ENCODE peak calls at places on chromosomes 1 and 21, in five cellular contexts. Y, E, L, S and I are unnamed samples.
A peak's percentile ranks its signal among the peaks of the same experiment; 100 is the strongest.

GRCh38 chr1:75265792-75266191 is 131.6 kb downstream of the LHX8 start:
- DNase-seq in L (no peak), Y (peak; percentile 8), E (no peak), S (peak; percentile 52), I (peak; percentile 26)

GRCh38 chr1:27314169-27314568 is 7.8 kb upstream of the TMEM222 start:
- DNase-seq in Y (no peak), L (no peak), E (no peak), S (no peak), I (no peak)

GRCh38 chr1:218946147-218946546 is 227.5 kb upstream of the LYPLAL1 start:
- DNase-seq in Y (no peak), S (no peak), L (no peak), E (no peak), I (no peak)

GRCh38 chr1:230426246-230427101 is at the start of gene PGBD5:
- DNase-seq in L (peak; percentile 83), Y (peak; percentile 89), E (peak; percentile 65), S (peak; percentile 92), I (no peak)

GRCh38 chr1:17673335-17674075 is 81.6 kb upstream of the ACTL8 start:
- DNase-seq in L (no peak), E (no peak), S (no peak), Y (no peak), I (no peak)

GRCh38 chr1:218666263-218666662 is 321.1 kb downstream of the TGFB2 start:
- DNase-seq in E (no peak), L (no peak), Y (no peak), S (no peak), I (peak; percentile 45)

GRCh38 chr1:215911406-215911968 is 344.4 kb downstream of the KCTD3 start:
- DNase-seq in Y (no peak), S (no peak), L (no peak), E (no peak), I (peak; percentile 25)

GRCh38 chr1:221712198-221712684 is 29.6 kb downstream of the DUSP10 start:
- DNase-seq in S (no peak), L (no peak), Y (peak; percentile 12), E (no peak), I (peak; percentile 86)

GRCh38 chr1:204265665-204266064 is 51.9 kb upstream of the GOLT1A start:
- DNase-seq in Y (no peak), L (peak; percentile 63), E (no peak), S (no peak), I (no peak)

GRCh38 chr1:30023300-30024022 is 699.9 kb downstream of the MATN1 start:
- DNase-seq in L (no peak), S (no peak), E (peak; percentile 1), Y (no peak), I (no peak)

GRCh38 chr1:214764502-214764901 is 161.5 kb downstream of the CENPF start:
- DNase-seq in S (no peak), E (no peak), Y (no peak), L (no peak), I (no peak)

GRCh38 chr1:85372683-85373446 is 92.1 kb downstream of the DDAH1 start:
- DNase-seq in E (no peak), S (no peak), Y (no peak), L (no peak), I (peak; percentile 63)

GRCh38 chr1:234721476-234722266 is 111.7 kb upstream of the IRF2BP2 start:
- DNase-seq in Y (no peak), E (peak; percentile 79), L (peak; percentile 69), S (no peak), I (no peak)

GRCh38 chr1:40199126-40199525 is 37.9 kb downstream of the RLF start:
- DNase-seq in E (no peak), L (no peak), S (no peak), Y (no peak), I (no peak)

GRCh38 chr1:16026723-16027484 is 5.1 kb downstream of the CLCNKA start:
- DNase-seq in S (peak; percentile 95), L (no peak), E (no peak), Y (no peak), I (no peak)

GRCh38 chr21:42562258-42562657 is 48.6 kb downstream of the SLC37A1 start:
- DNase-seq in Y (no peak), S (no peak), L (no peak), E (no peak), I (no peak)

GRCh38 chr1:236113324-236114032 is 28.9 kb upstream of the GPR137B start:
- DNase-seq in L (no peak), Y (no peak), S (no peak), E (no peak), I (no peak)

GRCh38 chr1:118185083-118185899 is at the start of gene SPAG17:
- DNase-seq in Y (no peak), E (peak; percentile 81), L (peak; percentile 79), S (peak; percentile 88), I (peak; percentile 50)

GRCh38 chr1:15400627-15401026 is 9.1 kb upstream of the EFHD2 start:
- DNase-seq in L (no peak), S (no peak), Y (no peak), E (peak; percentile 74), I (peak; percentile 89)

GRCh38 chr1:178374016-178374415 is 122.7 kb downstream of the CLEC20A start:
- DNase-seq in E (no peak), S (no peak), Y (no peak), L (no peak), I (peak; percentile 29)

GRCh38 chr21:32955307-32955937 is 70.3 kb upstream of the OLIG2 start:
- DNase-seq in L (no peak), S (no peak), Y (no peak), E (no peak), I (no peak)

GRCh38 chr1:1246601-1247340 is at the start of gene C1QTNF12:
- DNase-seq in L (no peak), E (no peak), S (no peak), Y (no peak), I (no peak)

GRCh38 chr1:164667010-164667409 is 108.0 kb downstream of the PBX1 start:
- DNase-seq in L (no peak), Y (no peak), S (no peak), E (no peak), I (no peak)

GRCh38 chr1:12177999-12178441 is 11.2 kb downstream of the TNFRSF1B start:
- DNase-seq in L (peak; percentile 88), S (no peak), E (no peak), Y (no peak), I (peak; percentile 15)

GRCh38 chr1:2385606-2386280 is 5.6 kb downstream of the MORN1 start:
- DNase-seq in Y (no peak), S (no peak), E (no peak), L (peak; percentile 32), I (no peak)

GRCh38 chr1:27574871-27575831 is 28.8 kb downstream of the AHDC1 start:
- DNase-seq in L (peak; percentile 87), E (no peak), Y (peak; percentile 44), S (peak; percentile 90), I (peak; percentile 66)

GRCh38 chr1:235549361-235550139 is 45.3 kb upstream of the B3GALNT2 start:
- DNase-seq in E (no peak), Y (no peak), L (no peak), S (no peak), I (no peak)

GRCh38 chr21:39561128-39561527 is 51.6 kb upstream of the B3GALT5 start:
- DNase-seq in S (no peak), E (no peak), L (no peak), Y (no peak), I (no peak)

GRCh38 chr1:106268070-106268469 is 788.4 kb upstream of the PRMT6 start:
- DNase-seq in E (no peak), L (no peak), S (peak; percentile 33), Y (no peak), I (no peak)

GRCh38 chr1:159197767-159198557 is 6.7 kb upstream of the ACKR1 start:
- DNase-seq in S (peak; percentile 84), L (peak; percentile 49), Y (peak; percentile 59), E (peak; percentile 68), I (peak; percentile 20)

GRCh38 chr1:43036457-43036827 is 77.8 kb upstream of the SLC2A1 start:
- DNase-seq in S (no peak), Y (no peak), L (no peak), E (no peak), I (no peak)

GRCh38 chr1:178417858-178418257 is 78.9 kb downstream of the CLEC20A start:
- DNase-seq in L (no peak), Y (no peak), E (no peak), S (no peak), I (peak; percentile 88)

GRCh38 chr1:160117300-160117699 is 1.7 kb downstream of the ATP1A2 start:
- DNase-seq in L (no peak), Y (no peak), E (no peak), S (no peak), I (no peak)

GRCh38 chr1:241840164-241840563 is 7.8 kb upstream of the EXO1 start:
- DNase-seq in L (no peak), S (no peak), Y (no peak), E (no peak), I (no peak)

GRCh38 chr1:55305735-55306134 is 90.6 kb upstream of the USP24 start:
- DNase-seq in Y (no peak), L (no peak), E (no peak), S (no peak), I (no peak)

GRCh38 chr1:227759345-227760300 is 24.4 kb downstream of the SNAP47 start:
- DNase-seq in S (no peak), Y (no peak), L (peak; percentile 61), E (no peak), I (peak; percentile 88)